ENCODE peak calls at places on chromosomes 3 and 15, in seven cellular contexts. One of them, this sample, is unnamed.

GRCh38 chr3:151316267-151316991 is at the start of gene GPR87:
- DNase-seq in GM12865: peak
- DNase-seq in stimulated activated CD4-positive, alpha-beta T cell treated with anti-CD3 and anti-CD28 coated beads, TNF-alpha, amount 100 ng/mL, for 4 hours: no peak
- DNase-seq in CD4-positive, alpha-beta T cell: no peak
- DNase-seq in thyroid gland: no peak
- DNase-seq in activated naive CD8-positive, alpha-beta T cell treated with anti-CD3 and anti-CD28 coated beads for 36 hours: peak
- DNase-seq in EL: peak
- DNase-seq in this sample: no peak

GRCh38 chr15:77838595-77838994 is 205.9 kb upstream of the LINGO1 start:
- DNase-seq in CD4-positive, alpha-beta T cell: no peak
- DNase-seq in EL: no peak
- DNase-seq in thyroid gland: no peak
- DNase-seq in stimulated activated CD4-positive, alpha-beta T cell treated with anti-CD3 and anti-CD28 coated beads, TNF-alpha, amount 100 ng/mL, for 4 hours: no peak
- DNase-seq in GM12865: no peak
- DNase-seq in activated naive CD8-positive, alpha-beta T cell treated with anti-CD3 and anti-CD28 coated beads for 36 hours: no peak
- DNase-seq in this sample: no peak

GRCh38 chr3:102106421-102107097 is 257.2 kb downstream of the NFKBIZ start:
- DNase-seq in CD4-positive, alpha-beta T cell: no peak
- DNase-seq in activated naive CD8-positive, alpha-beta T cell treated with anti-CD3 and anti-CD28 coated beads for 36 hours: peak
- DNase-seq in GM12865: no peak
- DNase-seq in EL: peak
- DNase-seq in stimulated activated CD4-positive, alpha-beta T cell treated with anti-CD3 and anti-CD28 coated beads, TNF-alpha, amount 100 ng/mL, for 4 hours: no peak
- DNase-seq in thyroid gland: no peak
- DNase-seq in this sample: no peak

GRCh38 chr15:76038512-76038911 is 21.3 kb upstream of the TMEM266 start:
- DNase-seq in thyroid gland: no peak
- DNase-seq in stimulated activated CD4-positive, alpha-beta T cell treated with anti-CD3 and anti-CD28 coated beads, TNF-alpha, amount 100 ng/mL, for 4 hours: no peak
- DNase-seq in GM12865: no peak
- DNase-seq in CD4-positive, alpha-beta T cell: no peak
- DNase-seq in EL: no peak
- DNase-seq in activated naive CD8-positive, alpha-beta T cell treated with anti-CD3 and anti-CD28 coated beads for 36 hours: no peak
- DNase-seq in this sample: no peak

GRCh38 chr15:70318996-70319465 is 221.3 kb upstream of the TLE3 start:
- DNase-seq in stimulated activated CD4-positive, alpha-beta T cell treated with anti-CD3 and anti-CD28 coated beads, TNF-alpha, amount 100 ng/mL, for 4 hours: no peak
- DNase-seq in GM12865: no peak
- DNase-seq in thyroid gland: no peak
- DNase-seq in activated naive CD8-positive, alpha-beta T cell treated with anti-CD3 and anti-CD28 coated beads for 36 hours: no peak
- DNase-seq in CD4-positive, alpha-beta T cell: no peak
- DNase-seq in EL: peak
- DNase-seq in this sample: no peak

GRCh38 chr15:42548258-42549051 is at the start of the genes HAUS2 and LRRC57:
- DNase-seq in CD4-positive, alpha-beta T cell: peak
- DNase-seq in EL: peak
- DNase-seq in stimulated activated CD4-positive, alpha-beta T cell treated with anti-CD3 and anti-CD28 coated beads, TNF-alpha, amount 100 ng/mL, for 4 hours: peak
- DNase-seq in GM12865: peak
- DNase-seq in thyroid gland: peak
- DNase-seq in activated naive CD8-positive, alpha-beta T cell treated with anti-CD3 and anti-CD28 coated beads for 36 hours: peak
- DNase-seq in this sample: peak

GRCh38 chr3:192409838-192410683 is 317.3 kb downstream of the FGF12 start:
- DNase-seq in EL: no peak
- DNase-seq in GM12865: no peak
- DNase-seq in activated naive CD8-positive, alpha-beta T cell treated with anti-CD3 and anti-CD28 coated beads for 36 hours: no peak
- DNase-seq in thyroid gland: peak
- DNase-seq in stimulated activated CD4-positive, alpha-beta T cell treated with anti-CD3 and anti-CD28 coated beads, TNF-alpha, amount 100 ng/mL, for 4 hours: no peak
- DNase-seq in CD4-positive, alpha-beta T cell: no peak
- DNase-seq in this sample: no peak

GRCh38 chr15:72722071-72722696 is 36.2 kb downstream of the BBS4 start:
- DNase-seq in GM12865: peak
- DNase-seq in thyroid gland: peak
- DNase-seq in activated naive CD8-positive, alpha-beta T cell treated with anti-CD3 and anti-CD28 coated beads for 36 hours: peak
- DNase-seq in stimulated activated CD4-positive, alpha-beta T cell treated with anti-CD3 and anti-CD28 coated beads, TNF-alpha, amount 100 ng/mL, for 4 hours: peak
- DNase-seq in EL: peak
- DNase-seq in CD4-positive, alpha-beta T cell: peak
- DNase-seq in this sample: no peak

GRCh38 chr3:26712211-26713026 is 89.8 kb downstream of the LRRC3B start:
- DNase-seq in stimulated activated CD4-positive, alpha-beta T cell treated with anti-CD3 and anti-CD28 coated beads, TNF-alpha, amount 100 ng/mL, for 4 hours: no peak
- DNase-seq in thyroid gland: no peak
- DNase-seq in EL: peak
- DNase-seq in CD4-positive, alpha-beta T cell: no peak
- DNase-seq in GM12865: peak
- DNase-seq in activated naive CD8-positive, alpha-beta T cell treated with anti-CD3 and anti-CD28 coated beads for 36 hours: no peak
- DNase-seq in this sample: no peak

GRCh38 chr15:36778516-36778915 is 199.1 kb downstream of the CDIN1 start:
- DNase-seq in activated naive CD8-positive, alpha-beta T cell treated with anti-CD3 and anti-CD28 coated beads for 36 hours: no peak
- DNase-seq in CD4-positive, alpha-beta T cell: no peak
- DNase-seq in thyroid gland: no peak
- DNase-seq in stimulated activated CD4-positive, alpha-beta T cell treated with anti-CD3 and anti-CD28 coated beads, TNF-alpha, amount 100 ng/mL, for 4 hours: no peak
- DNase-seq in GM12865: no peak
- DNase-seq in EL: peak
- DNase-seq in this sample: no peak

GRCh38 chr15:69398541-69398940 is 15.6 kb upstream of the KIF23 start:
- DNase-seq in stimulated activated CD4-positive, alpha-beta T cell treated with anti-CD3 and anti-CD28 coated beads, TNF-alpha, amount 100 ng/mL, for 4 hours: no peak
- DNase-seq in EL: peak
- DNase-seq in activated naive CD8-positive, alpha-beta T cell treated with anti-CD3 and anti-CD28 coated beads for 36 hours: no peak
- DNase-seq in thyroid gland: no peak
- DNase-seq in CD4-positive, alpha-beta T cell: no peak
- DNase-seq in GM12865: no peak
- DNase-seq in this sample: no peak

GRCh38 chr3:50572158-50572557 is 2.8 kb downstream of the HEMK1 start:
- DNase-seq in EL: peak
- DNase-seq in stimulated activated CD4-positive, alpha-beta T cell treated with anti-CD3 and anti-CD28 coated beads, TNF-alpha, amount 100 ng/mL, for 4 hours: peak
- DNase-seq in GM12865: peak
- DNase-seq in activated naive CD8-positive, alpha-beta T cell treated with anti-CD3 and anti-CD28 coated beads for 36 hours: peak
- DNase-seq in thyroid gland: peak
- DNase-seq in CD4-positive, alpha-beta T cell: peak
- DNase-seq in this sample: peak

GRCh38 chr3:128551872-128552271 is 58.9 kb upstream of the GATA2 start:
- DNase-seq in activated naive CD8-positive, alpha-beta T cell treated with anti-CD3 and anti-CD28 coated beads for 36 hours: no peak
- DNase-seq in CD4-positive, alpha-beta T cell: no peak
- DNase-seq in EL: no peak
- DNase-seq in GM12865: no peak
- DNase-seq in stimulated activated CD4-positive, alpha-beta T cell treated with anti-CD3 and anti-CD28 coated beads, TNF-alpha, amount 100 ng/mL, for 4 hours: no peak
- DNase-seq in thyroid gland: no peak
- DNase-seq in this sample: no peak

GRCh38 chr3:5057857-5058324 is 64.2 kb upstream of the ARL8B start:
- DNase-seq in GM12865: peak
- DNase-seq in CD4-positive, alpha-beta T cell: peak
- DNase-seq in EL: peak
- DNase-seq in activated naive CD8-positive, alpha-beta T cell treated with anti-CD3 and anti-CD28 coated beads for 36 hours: peak
- DNase-seq in stimulated activated CD4-positive, alpha-beta T cell treated with anti-CD3 and anti-CD28 coated beads, TNF-alpha, amount 100 ng/mL, for 4 hours: peak
- DNase-seq in thyroid gland: peak
- DNase-seq in this sample: peak

GRCh38 chr3:17384567-17385296 is 357.7 kb downstream of the TBC1D5 start:
- DNase-seq in EL: no peak
- DNase-seq in GM12865: no peak
- DNase-seq in activated naive CD8-positive, alpha-beta T cell treated with anti-CD3 and anti-CD28 coated beads for 36 hours: no peak
- DNase-seq in stimulated activated CD4-positive, alpha-beta T cell treated with anti-CD3 and anti-CD28 coated beads, TNF-alpha, amount 100 ng/mL, for 4 hours: no peak
- DNase-seq in thyroid gland: no peak
- DNase-seq in CD4-positive, alpha-beta T cell: no peak
- DNase-seq in this sample: no peak

GRCh38 chr15:67174446-67174845 is 80.0 kb downstream of the AAGAB start:
- DNase-seq in GM12865: no peak
- DNase-seq in CD4-positive, alpha-beta T cell: no peak
- DNase-seq in activated naive CD8-positive, alpha-beta T cell treated with anti-CD3 and anti-CD28 coated beads for 36 hours: no peak
- DNase-seq in thyroid gland: no peak
- DNase-seq in stimulated activated CD4-positive, alpha-beta T cell treated with anti-CD3 and anti-CD28 coated beads, TNF-alpha, amount 100 ng/mL, for 4 hours: no peak
- DNase-seq in EL: no peak
- DNase-seq in this sample: no peak

GRCh38 chr15:82874267-82874666 is 64.8 kb downstream of the WHAMM start:
- DNase-seq in activated naive CD8-positive, alpha-beta T cell treated with anti-CD3 and anti-CD28 coated beads for 36 hours: no peak
- DNase-seq in CD4-positive, alpha-beta T cell: no peak
- DNase-seq in EL: no peak
- DNase-seq in thyroid gland: no peak
- DNase-seq in GM12865: no peak
- DNase-seq in stimulated activated CD4-positive, alpha-beta T cell treated with anti-CD3 and anti-CD28 coated beads, TNF-alpha, amount 100 ng/mL, for 4 hours: no peak
- DNase-seq in this sample: no peak

GRCh38 chr3:184562875-184563568 is 1.4 kb downstream of the EPHB3 start:
- DNase-seq in thyroid gland: no peak
- DNase-seq in activated naive CD8-positive, alpha-beta T cell treated with anti-CD3 and anti-CD28 coated beads for 36 hours: no peak
- DNase-seq in GM12865: no peak
- DNase-seq in CD4-positive, alpha-beta T cell: no peak
- DNase-seq in stimulated activated CD4-positive, alpha-beta T cell treated with anti-CD3 and anti-CD28 coated beads, TNF-alpha, amount 100 ng/mL, for 4 hours: no peak
- DNase-seq in EL: no peak
- DNase-seq in this sample: peak

GRCh38 chr3:49006591-49007067 is 562 bp upstream of the WDR6 start:
- DNase-seq in CD4-positive, alpha-beta T cell: no peak
- DNase-seq in GM12865: no peak
- DNase-seq in EL: peak
- DNase-seq in thyroid gland: peak
- DNase-seq in stimulated activated CD4-positive, alpha-beta T cell treated with anti-CD3 and anti-CD28 coated beads, TNF-alpha, amount 100 ng/mL, for 4 hours: no peak
- DNase-seq in activated naive CD8-positive, alpha-beta T cell treated with anti-CD3 and anti-CD28 coated beads for 36 hours: no peak
- DNase-seq in this sample: no peak

GRCh38 chr15:62560943-62561571 is 396.0 kb upstream of the C2CD4B start:
- DNase-seq in activated naive CD8-positive, alpha-beta T cell treated with anti-CD3 and anti-CD28 coated beads for 36 hours: no peak
- DNase-seq in EL: no peak
- DNase-seq in thyroid gland: no peak
- DNase-seq in stimulated activated CD4-positive, alpha-beta T cell treated with anti-CD3 and anti-CD28 coated beads, TNF-alpha, amount 100 ng/mL, for 4 hours: no peak
- DNase-seq in GM12865: no peak
- DNase-seq in CD4-positive, alpha-beta T cell: no peak
- DNase-seq in this sample: no peak

This sample was measured in DMS79 treated with DMSO at 0.1 percent for 48 hours.